ENCODE peak calls at places on chromosome 3, in six cellular contexts. H is breast epithelium, Y is neural progenitor cell, Q is cardiac muscle cell, P is A549, S is astrocyte. V is an unnamed sample.

GRCh38 chr3:144502398-144502797 is 530.8 kb downstream of the DIPK2A start:
- DNase-seq in S (no peak), Q (no peak), P (no peak), H (no peak), Y (peak; percentile 88), V (no peak)

GRCh38 chr3:4401441-4401840 is 65.6 kb downstream of the SUMF1 start:
- DNase-seq in Q (no peak), H (no peak), P (no peak), Y (no peak), S (no peak), V (no peak)

GRCh38 chr3:78846688-78847087 is 921.1 kb downstream of the ROBO1 start:
- DNase-seq in S (peak; percentile 92), P (no peak), H (no peak), Y (no peak), Q (no peak), V (no peak)

GRCh38 chr3:157410945-157411344 is 25.7 kb upstream of the PTX3 start:
- DNase-seq in H (no peak), Y (no peak), Q (no peak), S (no peak), P (no peak), V (no peak)

GRCh38 chr3:149009732-149010131 is 18.4 kb downstream of the GYG1 start:
- DNase-seq in P (no peak), Y (no peak), S (no peak), H (no peak), Q (no peak), V (no peak)

GRCh38 chr3:49641921-49642707 is 32.0 kb upstream of the APEH start:
- DNase-seq in H (no peak), P (no peak), Y (no peak), Q (no peak), S (no peak), V (no peak)

GRCh38 chr3:3772920-3773319 is 26.3 kb upstream of the LRRN1 start:
- DNase-seq in P (no peak), Q (no peak), S (no peak), H (no peak), Y (no peak), V (no peak)

GRCh38 chr3:31957106-31957505 is 24.0 kb downstream of the OSBPL10 start:
- DNase-seq in S (peak; percentile 53), Y (no peak), H (no peak), P (no peak), Q (no peak), V (no peak)

GRCh38 chr3:178537123-178537754 is 1.0 kb downstream of the KCNMB2 start:
- DNase-seq in P (no peak), Q (no peak), S (no peak), Y (no peak), H (no peak), V (no peak)

GRCh38 chr3:42013652-42014442 is 51.9 kb upstream of the ULK4 start:
- DNase-seq in Q (peak; percentile 51), P (no peak), H (no peak), Y (peak; percentile 66), S (no peak), V (peak; percentile 65)

GRCh38 chr3:172329070-172329469 is 119.2 kb downstream of the GHSR start:
- DNase-seq in S (no peak), Q (no peak), Y (peak; percentile 16), H (no peak), P (no peak), V (no peak)

GRCh38 chr3:126352476-126353454 is 4.4 kb downstream of the KLF15 start:
- DNase-seq in Q (no peak), H (no peak), S (no peak), P (no peak), Y (no peak), V (peak; percentile 83)

GRCh38 chr3:127222664-127223063 is 29.7 kb downstream of the PRR23E start:
- DNase-seq in P (no peak), S (no peak), Y (no peak), H (no peak), Q (no peak), V (no peak)

GRCh38 chr3:66121288-66121687 is 82.6 kb upstream of the MAGI1 start:
- DNase-seq in P (no peak), Q (no peak), Y (no peak), S (peak; percentile 74), H (no peak), V (no peak)

GRCh38 chr3:169812844-169813677 is at the start of the genes LRRC34 and LRRIQ4:
- DNase-seq in S (peak; percentile 42), Q (peak; percentile 46), P (no peak), Y (peak; percentile 78), H (no peak), V (peak; percentile 44)

GRCh38 chr3:72894941-72895552 is 7.2 kb downstream of the GXYLT2 start:
- DNase-seq in P (no peak), Q (no peak), S (no peak), H (no peak), Y (no peak), V (no peak)

GRCh38 chr3:126911162-126912026 is 71.5 kb upstream of the PLXNA1 start:
- DNase-seq in H (peak; percentile 90), S (peak; percentile 97), Q (no peak), Y (no peak), P (peak; percentile 79), V (peak; percentile 57)

GRCh38 chr3:156751461-156752025 is 74.6 kb upstream of the LEKR1 start:
- DNase-seq in P (no peak), Y (peak; percentile 90), H (peak; percentile 41), Q (peak; percentile 55), S (peak; percentile 90), V (no peak)

GRCh38 chr3:195065864-195066185 is 205.1 kb downstream of the XXYLT1 start:
- DNase-seq in S (no peak), P (no peak), Y (no peak), Q (no peak), H (no peak), V (no peak)

GRCh38 chr3:160725326-160725725 is 30.7 kb upstream of the PPM1L start:
- DNase-seq in S (no peak), Y (no peak), Q (no peak), H (no peak), P (no peak), V (no peak)

DNA sequence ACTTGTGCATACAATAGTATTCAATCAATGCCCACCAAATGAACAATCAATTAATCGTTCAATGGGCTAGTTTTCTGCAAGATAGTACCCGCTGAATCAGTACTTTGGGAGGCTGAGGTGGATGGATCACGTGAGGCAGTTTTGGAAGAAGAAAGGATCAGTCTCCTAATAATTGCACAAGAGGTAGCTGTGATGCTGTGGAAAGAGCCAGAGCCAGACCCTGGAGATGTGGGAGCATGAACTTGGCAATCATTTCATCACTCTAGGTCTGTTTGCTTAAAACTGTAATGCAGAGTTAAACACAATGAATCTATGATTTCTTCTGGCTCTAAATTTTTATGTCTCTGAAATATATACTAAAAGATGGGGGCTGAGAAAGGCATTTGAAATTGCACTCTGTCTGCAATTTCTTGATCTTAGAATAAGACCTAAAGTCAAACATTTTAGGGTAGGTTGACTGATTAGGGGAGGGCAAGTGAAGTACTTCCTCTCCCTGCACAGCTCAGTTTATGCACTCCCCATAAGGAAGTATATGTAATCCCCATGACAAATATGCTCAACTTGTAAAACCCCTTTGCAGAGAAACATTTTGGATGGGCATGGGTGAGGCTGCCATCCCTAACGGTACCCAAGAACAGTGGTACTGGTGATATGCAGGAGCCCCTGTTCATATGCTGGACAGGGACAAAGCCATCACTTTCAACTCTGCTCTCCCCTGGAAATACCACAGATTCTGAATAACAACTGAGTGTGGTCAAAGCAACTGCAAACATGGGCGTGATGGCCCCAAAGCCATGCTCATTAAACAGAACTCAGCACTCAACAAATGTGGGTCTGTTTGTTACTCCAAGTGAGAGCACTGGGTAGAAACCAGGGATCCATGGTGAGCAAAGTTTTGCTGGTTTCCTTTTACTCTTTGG is 28.6 kb upstream of the SPATA12 start:
- DNase-seq in P (no peak), S (no peak), H (no peak), Y (no peak), Q (no peak), V (no peak)
- H3K4me1 ChIP-seq in P (no peaks in the 10 kb centered on the region), S (no peaks in the 10 kb centered on the region), H (no peaks in the 10 kb centered on the region), Y (no peaks in the 10 kb centered on the region), Q (peaks cover 15% of the 10 kb centered on the region), V (no peaks in the 10 kb centered on the region)

DNA sequence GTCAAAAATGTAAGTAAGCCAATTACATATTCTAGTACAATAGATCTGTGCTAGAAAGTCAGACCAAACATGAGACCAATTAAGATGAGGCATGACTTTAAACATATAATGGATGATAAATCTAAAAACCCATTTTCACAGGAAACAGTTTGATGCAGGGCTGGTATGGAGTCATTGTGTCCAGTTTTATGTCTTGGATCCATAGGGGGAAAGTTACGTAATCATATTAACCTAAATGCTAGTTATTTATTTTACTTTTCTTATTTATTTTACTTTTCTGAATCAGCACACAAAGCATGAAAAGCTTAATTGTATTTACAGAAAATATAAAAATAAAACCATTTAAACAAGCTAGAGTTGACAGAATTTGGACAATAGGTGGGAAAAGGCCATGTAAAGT is 26.3 kb upstream of the TMCC1 start:
- DNase-seq in Y (no peak), Q (no peak), H (no peak), P (no peak), S (no peak), V (no peak)
- H3K9me3 ChIP-seq in Y (no peaks in the 10 kb centered on the region), Q (no peaks in the 10 kb centered on the region), H (peaks cover 45% of the 10 kb centered on the region), P (peaks cover 48% of the 10 kb centered on the region), S (peaks cover 29% of the 10 kb centered on the region), V (peaks cover 20% of the 10 kb centered on the region)

DNA sequence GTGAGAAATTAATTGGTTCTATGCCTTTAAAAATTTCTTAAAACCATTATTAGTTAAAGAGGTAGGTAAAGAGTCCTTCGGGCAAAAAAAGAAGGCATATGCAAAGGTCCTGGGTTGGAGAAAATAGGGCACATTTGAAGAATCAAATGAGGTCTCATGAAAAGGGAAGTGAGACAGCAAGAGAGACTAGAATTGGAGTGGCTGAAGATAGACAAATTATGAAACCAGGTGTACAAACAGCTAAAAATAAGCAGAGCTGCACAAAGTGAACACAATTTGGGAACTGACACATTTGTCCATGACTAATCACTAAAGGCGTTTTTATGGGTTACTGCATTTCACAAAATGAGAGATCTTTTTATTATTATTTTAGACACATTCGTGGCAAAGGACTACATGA is 581.2 kb downstream of the PYDC2 start:
- DNase-seq in H (no peak), Q (no peak), S (no peak), P (no peak), Y (no peak), V (no peak)
- H3K4me1 ChIP-seq in H (no peaks in the 10 kb centered on the region), Q (no peaks in the 10 kb centered on the region), S (no peaks in the 10 kb centered on the region), P (no peaks in the 10 kb centered on the region), Y (peaks cover 26% of the 10 kb centered on the region), V (no peaks in the 10 kb centered on the region)

GRCh38 chr3:6255229-6255628 is 605.7 kb upstream of the GRM7 start:
- DNase-seq in Q (no peak), H (no peak), P (no peak), Y (no peak), S (no peak), V (no peak)

GRCh38 chr3:6254490-6254889 is 606.4 kb upstream of the GRM7 start:
- DNase-seq in Q (no peak), S (no peak), P (no peak), H (no peak), Y (no peak), V (no peak)

GRCh38 chr3:6251612-6252011 is 609.3 kb upstream of the GRM7 start:
- DNase-seq in P (no peak), H (no peak), Y (no peak), Q (no peak), S (no peak), V (no peak)

GRCh38 chr3:6250167-6250566 is 610.7 kb upstream of the GRM7 start:
- DNase-seq in P (no peak), Y (no peak), Q (no peak), S (no peak), H (no peak), V (no peak)

DNA sequence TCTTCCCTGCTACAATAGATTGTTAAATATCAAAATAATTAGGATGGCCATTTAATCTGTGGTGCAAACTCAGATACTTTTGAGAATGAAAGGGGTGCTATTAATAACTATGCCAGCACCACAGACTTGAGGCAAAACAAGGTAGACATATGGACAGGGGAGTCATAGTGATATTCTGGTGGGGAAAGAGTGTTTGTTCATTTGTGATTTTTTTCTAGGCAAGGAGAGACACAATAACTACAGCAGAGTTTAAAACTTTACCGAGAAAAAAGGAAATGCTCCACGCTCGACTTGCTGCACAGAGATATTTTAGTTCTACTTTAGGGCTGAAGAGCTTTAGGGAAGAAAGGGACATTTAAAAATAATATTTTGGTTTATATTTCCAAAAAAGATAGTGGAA is 611.2 kb upstream of the GRM7 start:
- DNase-seq in H (no peak), P (no peak), Q (no peak), S (no peak), Y (no peak), V (no peak)
- H3K9me3 ChIP-seq in H (no peaks in the 10 kb centered on the region), P (no peaks in the 10 kb centered on the region), Q (no peaks in the 10 kb centered on the region), S (no peaks in the 10 kb centered on the region), Y (no peaks in the 10 kb centered on the region), V (no peaks in the 10 kb centered on the region)